ENCODE peak calls at places on chromosomes 12 and 14, in nine cellular contexts. J is hepatocyte, T is fibroblast of lung, G is psoas muscle, H is A549, S is adipocyte, K is colonic mucosa, U is OCI-LY7, W is A673. L is an unnamed sample.

GRCh38 chr12:55726911-55727310 is 1.9 kb downstream of the CD63 start:
- DNase-seq in J (no peak), T (no peak), G (peak; percentile 29), H (no peak), S (no peak), K (no peak), U (no peak), W (no peak), L (no peak)

GRCh38 chr14:104868811-104869572 is 3.9 kb downstream of the CEP170B start:
- DNase-seq in J (no peak), T (no peak), G (no peak), H (no peak), S (no peak), K (no peak), U (no peak), W (no peak), L (no peak)

GRCh38 chr14:104442611-104443390 is 136.8 kb upstream of the C14orf180 start:
- DNase-seq in J (no peak), T (no peak), G (no peak), H (no peak), S (no peak), K (peak; percentile 11), U (no peak), W (no peak), L (no peak)

GRCh38 chr14:75572104-75572503 is 6.3 kb upstream of the FLVCR2 start:
- DNase-seq in J (no peak), T (no peak), G (no peak), H (no peak), S (no peak), K (no peak), U (no peak), W (no peak), L (no peak)

GRCh38 chr12:69553626-69554248 is 31.5 kb upstream of the CCT2 start:
- DNase-seq in J (peak; percentile 57), T (peak; percentile 77), G (no peak), H (no peak), S (peak; percentile 58), K (no peak), U (no peak), W (peak; percentile 55), L (no peak)

GRCh38 chr12:127485528-127485927 is 781.4 kb upstream of the TMEM132C start:
- DNase-seq in J (peak; percentile 77), T (peak; percentile 91), G (no peak), H (peak; percentile 24), S (peak; percentile 80), K (no peak), U (no peak), W (peak; percentile 14), L (no peak)

GRCh38 chr12:47797432-47797831 is 22.3 kb downstream of the HDAC7 start:
- DNase-seq in J (no peak), T (no peak), G (no peak), H (peak; percentile 55), S (no peak), K (no peak), U (peak; percentile 83), W (no peak), L (no peak)

GRCh38 chr14:64930085-64930843 is 12.3 kb downstream of the GPX2 start:
- DNase-seq in J (no peak), T (peak; percentile 60), G (no peak), H (no peak), S (no peak), K (no peak), U (no peak), W (no peak), L (no peak)

GRCh38 chr14:70642313-70643235 is 858 bp downstream of the TTC9 start:
- DNase-seq in J (peak; percentile 47), T (no peak), G (peak; percentile 18), H (no peak), S (peak; percentile 1), K (no peak), U (peak; percentile 79), W (peak; percentile 42), L (peak; percentile 15)

GRCh38 chr12:24600559-24600958 is 348.3 kb downstream of the BCAT1 start:
- DNase-seq in J (no peak), T (peak; percentile 52), G (no peak), H (no peak), S (no peak), K (no peak), U (no peak), W (peak; percentile 58), L (no peak)

GRCh38 chr14:22526210-22526609 is 62.8 kb downstream of the DAD1 start:
- DNase-seq in J (no peak), T (no peak), G (no peak), H (no peak), S (no peak), K (no peak), U (no peak), W (no peak), L (no peak)

GRCh38 chr14:101894365-101895113 is 69.8 kb upstream of the DYNC1H1 start:
- DNase-seq in J (no peak), T (no peak), G (no peak), H (no peak), S (no peak), K (no peak), U (no peak), W (no peak), L (no peak)

GRCh38 chr12:45762185-45763110 is 32.9 kb downstream of the ARID2 start:
- DNase-seq in J (peak; percentile 62), T (peak; percentile 52), G (no peak), H (peak; percentile 62), S (peak; percentile 73), K (no peak), U (peak; percentile 26), W (peak; percentile 68), L (no peak)

GRCh38 chr12:3869860-3870259 is 3.3 kb downstream of the PARP11 start:
- DNase-seq in J (no peak), T (no peak), G (no peak), H (no peak), S (peak; percentile 7), K (no peak), U (no peak), W (no peak), L (no peak)

GRCh38 chr12:54374555-54375257 is 9.8 kb downstream of the ZNF385A start:
- DNase-seq in J (no peak), T (no peak), G (peak; percentile 41), H (no peak), S (no peak), K (no peak), U (no peak), W (no peak), L (no peak)

GRCh38 chr14:54187439-54187838 is 209.4 kb upstream of the CDKN3 start:
- DNase-seq in J (no peak), T (no peak), G (no peak), H (no peak), S (no peak), K (no peak), U (no peak), W (no peak), L (no peak)

GRCh38 chr12:94426049-94426448 is 33.6 kb downstream of the CEP83 start:
- DNase-seq in J (no peak), T (no peak), G (no peak), H (no peak), S (no peak), K (no peak), U (no peak), W (no peak), L (no peak)
- H3K9me3 ChIP-seq in J (peaks cover 9% of the 10 kb centered on the region), T (no peaks in the 10 kb centered on the region), G (peaks cover 32% of the 10 kb centered on the region), H (peaks cover 53% of the 10 kb centered on the region), S (peaks cover 32% of the 10 kb centered on the region), K (no peaks in the 10 kb centered on the region), U (peaks cover 55% of the 10 kb centered on the region), W (peaks cover 29% of the 10 kb centered on the region), L (peaks cover 7% of the 10 kb centered on the region)

DNA sequence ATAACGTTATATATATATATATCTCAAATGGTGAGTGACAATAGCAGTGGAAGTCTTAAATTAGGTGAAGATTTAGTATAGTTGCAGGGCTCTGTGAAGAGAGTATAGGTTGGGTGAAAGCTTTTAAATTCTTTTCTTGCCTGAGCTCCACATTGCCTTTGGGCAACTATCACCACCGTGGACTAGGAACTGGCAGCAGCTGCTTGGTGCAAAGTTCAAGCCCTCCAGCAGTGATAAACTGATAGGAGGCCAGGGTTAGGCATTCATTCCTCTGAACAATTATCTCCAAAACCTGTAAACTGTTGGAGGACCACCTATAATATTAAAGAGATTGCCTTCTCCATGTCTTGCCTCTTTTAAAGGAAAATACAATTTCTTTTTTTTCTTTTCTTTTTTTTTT is 91.2 kb upstream of the ATXN7L3B start:
- DNase-seq in J (no peak), T (no peak), G (no peak), H (no peak), S (no peak), K (no peak), U (no peak), W (no peak), L (no peak)
- H3K9me3 ChIP-seq in J (no peaks in the 10 kb centered on the region), T (no peaks in the 10 kb centered on the region), G (no peaks in the 10 kb centered on the region), H (no peaks in the 10 kb centered on the region), S (no peaks in the 10 kb centered on the region), K (no peaks in the 10 kb centered on the region), U (no peaks in the 10 kb centered on the region), W (no peaks in the 10 kb centered on the region), L (no peaks in the 10 kb centered on the region)

GRCh38 chr12:64459388-64460024 is 7.6 kb downstream of the TBK1 start:
- DNase-seq in J (no peak), T (no peak), G (no peak), H (no peak), S (no peak), K (no peak), U (no peak), W (no peak), L (no peak)

GRCh38 chr12:64457923-64458322 is 6.0 kb downstream of the TBK1 start:
- DNase-seq in J (no peak), T (no peak), G (no peak), H (no peak), S (no peak), K (no peak), U (no peak), W (no peak), L (no peak)

GRCh38 chr12:64466178-64466577 is 14.3 kb downstream of the TBK1 start:
- DNase-seq in J (no peak), T (no peak), G (no peak), H (no peak), S (no peak), K (no peak), U (no peak), W (no peak), L (no peak)

GRCh38 chr12:64457466-64457865 is 5.5 kb downstream of the TBK1 start:
- DNase-seq in J (no peak), T (no peak), G (no peak), H (no peak), S (no peak), K (no peak), U (no peak), W (no peak), L (no peak)

GRCh38 chr12:64461634-64462414 is 9.9 kb downstream of the TBK1 start:
- DNase-seq in J (no peak), T (peak; percentile 88), G (no peak), H (no peak), S (peak; percentile 71), K (no peak), U (no peak), W (peak; percentile 96), L (no peak)
- H3K9me3 ChIP-seq in J (no peaks in the 10 kb centered on the region), T (no peaks in the 10 kb centered on the region), G (no peaks in the 10 kb centered on the region), H (no peaks in the 10 kb centered on the region), S (no peaks in the 10 kb centered on the region), K (no peaks in the 10 kb centered on the region), U (no peaks in the 10 kb centered on the region), W (no peaks in the 10 kb centered on the region), L (no peaks in the 10 kb centered on the region)

DNA sequence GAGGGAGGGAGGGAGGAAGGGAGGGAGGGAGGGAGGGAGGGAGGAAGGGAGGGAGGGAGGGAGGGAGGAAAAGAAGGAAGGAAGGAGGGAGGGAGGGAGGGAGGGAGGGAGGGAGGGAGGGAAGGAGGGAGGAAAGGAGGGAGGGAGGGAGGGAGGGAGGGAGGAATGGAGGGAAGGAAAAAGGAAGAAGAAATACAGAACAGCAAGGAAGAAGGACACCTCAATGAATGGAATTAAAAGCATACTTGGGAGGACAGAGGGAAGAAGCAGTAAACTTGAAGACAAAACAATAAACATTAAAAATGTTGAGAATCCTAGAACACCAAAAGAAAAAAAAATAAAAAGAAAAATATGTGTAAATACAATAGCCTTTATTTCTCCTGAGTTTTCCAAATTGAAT is 6.2 kb downstream of the OR4Q2 start:
- DNase-seq in J (no peak), T (no peak), G (no peak), H (no peak), S (no peak), K (no peak), U (no peak), W (no peak), L (no peak)
- H3K9me3 ChIP-seq in J (no peaks in the 10 kb centered on the region), T (no peaks in the 10 kb centered on the region), G (no peaks in the 10 kb centered on the region), H (no peaks in the 10 kb centered on the region), S (peaks cover 7% of the 10 kb centered on the region), K (no peaks in the 10 kb centered on the region), U (no peaks in the 10 kb centered on the region), W (peaks cover 10% of the 10 kb centered on the region), L (no peaks in the 10 kb centered on the region)